ENCODE peak calls at places on chromosome 22, in five cellular contexts. D is left ventricle myocardium inferior, M is OCI-LY7, V is lower leg skin, P is lower lobe of right lung. I is an unnamed sample.

GRCh38 chr22:27213766-27214581 is 556.6 kb downstream of the MIAT start:
- DNase-seq in D (peak; percentile 77), M (no peak), V (peak; percentile 86), P (no peak), I (no peak)

GRCh38 chr22:20867179-20868099 is 8.6 kb downstream of the SNAP29 start:
- DNase-seq in D (peak; percentile 20), M (peak; percentile 10), V (no peak), P (no peak), I (no peak)

GRCh38 chr22:47568700-47569099 is 806.2 kb downstream of the TBC1D22A start:
- DNase-seq in D (no peak), M (no peak), V (peak; percentile 53), P (no peak), I (no peak)

GRCh38 chr22:47850644-47851151 is 1088.2 kb downstream of the TBC1D22A start:
- DNase-seq in D (no peak), M (no peak), V (no peak), P (no peak), I (peak; percentile 2)

GRCh38 chr22:29145321-29146072 is 60.2 kb upstream of the EMID1 start:
- DNase-seq in D (no peak), M (no peak), V (peak; percentile 82), P (no peak), I (no peak)

GRCh38 chr22:29979645-29980303 is 96.8 kb downstream of the MTMR3 start:
- DNase-seq in D (no peak), M (no peak), V (no peak), P (no peak), I (no peak)

GRCh38 chr22:19480173-19480568 is 451 bp downstream of the CDC45 start:
- DNase-seq in D (no peak), M (peak; percentile 31), V (no peak), P (no peak), I (no peak)

GRCh38 chr22:50576070-50576469 is 2.2 kb downstream of the CPT1B start:
- DNase-seq in D (no peak), M (no peak), V (no peak), P (no peak), I (no peak)

GRCh38 chr22:26174280-26174679 is 5.0 kb downstream of the SEZ6L start:
- DNase-seq in D (no peak), M (no peak), V (no peak), P (no peak), I (no peak)

GRCh38 chr22:24559471-24559870 is 3.7 kb downstream of the SNRPD3 start:
- DNase-seq in D (no peak), M (peak; percentile 56), V (no peak), P (no peak), I (no peak)

GRCh38 chr22:24554316-24555159 is at the start of gene GUCD1:
- DNase-seq in D (peak; percentile 22), M (peak; percentile 50), V (no peak), P (peak; percentile 54), I (peak; percentile 21)

GRCh38 chr22:24553597-24554315 is 1.2 kb downstream of the GUCD1 start:
- DNase-seq in D (peak; percentile 56), M (peak; percentile 29), V (no peak), P (no peak), I (peak; percentile 8)

GRCh38 chr22:24555160-24555495 is 190 bp upstream of the GUCD1 start:
- DNase-seq in D (peak; percentile 100), M (peak; percentile 99), V (peak; percentile 100), P (peak; percentile 100), I (peak; percentile 98)

DNA sequence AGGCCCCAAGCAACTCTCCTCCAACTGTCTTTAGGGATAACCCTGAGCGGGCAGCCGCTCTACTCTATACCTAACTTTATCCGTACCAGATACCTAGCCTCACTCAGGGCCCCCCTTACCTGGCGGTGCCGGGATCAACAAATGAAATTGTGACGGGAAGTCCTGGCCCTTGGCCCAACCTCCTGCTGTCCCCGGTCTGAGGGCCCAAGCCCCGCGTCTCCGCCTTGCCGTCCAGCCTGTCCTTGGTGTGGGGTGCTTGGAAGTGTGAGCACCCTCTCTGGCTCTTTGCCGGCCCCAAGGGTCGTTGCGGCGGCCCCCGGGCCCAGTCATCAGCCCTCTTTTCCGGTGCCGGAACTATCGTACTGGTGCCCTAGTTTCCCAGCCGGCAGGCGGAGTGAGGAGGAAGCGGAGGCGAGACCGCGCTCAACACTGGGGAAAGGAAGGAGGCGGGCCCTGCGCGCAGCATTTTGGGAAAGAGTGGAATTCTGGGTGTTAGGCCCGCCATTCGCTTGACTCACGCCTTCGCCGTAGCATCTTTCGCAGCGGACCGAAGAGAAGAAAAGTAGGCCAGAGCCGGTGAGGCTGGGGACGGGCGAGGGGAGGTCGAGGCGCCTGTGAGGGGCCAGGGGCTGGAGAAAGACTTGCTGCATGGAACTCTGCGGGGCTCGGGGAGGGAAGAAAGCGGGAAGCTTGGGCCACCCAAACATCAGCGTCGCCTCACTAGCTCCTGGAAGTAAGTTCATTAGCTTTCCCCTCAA is at the start of gene SNRPD3:
- DNase-seq in D (peak; percentile 94), M (peak; percentile 93), V (peak; percentile 99), P (peak; percentile 95), I (peak; percentile 79)
- TF ChIP-seq CTCF in D (peak; percentile 54), M (no peak), V (no peak), P (peak; percentile 23), I (no peak)

DNA sequence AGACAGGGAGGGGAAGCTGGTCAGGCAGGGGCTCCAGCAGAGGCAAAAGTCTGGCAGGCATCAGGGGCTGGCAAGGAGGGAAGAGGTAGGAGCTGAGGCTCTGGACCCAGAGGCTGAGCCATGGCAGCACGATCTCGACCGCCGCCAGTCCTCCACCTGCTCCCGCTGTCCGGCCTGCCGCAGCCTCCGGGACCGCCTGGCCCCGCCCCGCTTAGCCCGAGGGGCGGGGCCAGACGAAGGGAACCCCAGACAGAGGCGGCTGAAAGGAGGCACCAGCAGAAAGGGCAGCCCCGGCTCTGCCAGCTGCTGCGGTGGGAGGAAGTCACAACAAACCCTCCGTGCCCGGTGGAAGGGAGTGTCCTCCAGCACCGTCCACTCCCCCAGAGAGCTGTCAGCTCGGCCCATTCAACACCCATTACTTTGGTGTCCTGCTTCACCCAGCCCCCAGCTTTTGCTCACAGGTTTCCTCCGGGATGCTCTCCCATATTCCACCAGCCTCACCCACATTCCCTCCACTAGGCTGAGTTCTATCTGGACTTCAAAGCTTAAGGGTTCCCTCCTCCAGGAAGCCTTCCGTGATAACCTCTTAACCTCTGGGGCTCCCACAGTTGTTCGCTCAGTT is at the start of gene MFNG:
- DNase-seq in D (peak; percentile 70), M (peak; percentile 91), V (peak; percentile 92), P (peak; percentile 90), I (peak; percentile 63)
- TF ChIP-seq CTCF in D (no peak), M (no peak), V (no peak), P (no peak), I (no peak)

DNA sequence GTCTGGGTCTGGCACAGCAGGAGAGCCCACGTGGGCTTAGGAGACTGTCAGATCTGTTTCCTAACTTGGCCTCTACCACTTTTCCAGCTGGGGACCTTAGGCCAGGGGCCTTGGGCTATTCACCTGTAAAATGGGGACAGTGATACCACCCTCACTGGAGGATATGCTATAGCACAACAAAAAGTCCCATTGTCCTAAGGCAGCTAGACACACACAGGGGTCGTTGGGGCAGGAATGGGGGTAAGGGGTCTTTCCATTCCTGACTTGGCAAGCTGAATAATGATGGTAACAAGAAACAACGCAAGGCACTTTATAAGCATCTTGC is 2.6 kb upstream of the SH3BP1 start:
- DNase-seq in D (no peak), M (no peak), V (no peak), P (no peak), I (no peak)
- TF ChIP-seq CTCF in D (no peak), M (no peak), V (no peak), P (no peak), I (no peak)

GRCh38 chr22:49101225-49101624 is 726.4 kb downstream of the BRD1 start:
- DNase-seq in D (no peak), M (no peak), V (no peak), P (no peak), I (no peak)

GRCh38 chr22:49100764-49101163 is 726.9 kb downstream of the BRD1 start:
- DNase-seq in D (no peak), M (no peak), V (no peak), P (no peak), I (no peak)

GRCh38 chr22:49099496-49100124 is 728.1 kb downstream of the BRD1 start:
- DNase-seq in D (no peak), M (no peak), V (no peak), P (no peak), I (no peak)

GRCh38 chr22:49099089-49099488 is 728.6 kb downstream of the BRD1 start:
- DNase-seq in D (no peak), M (no peak), V (no peak), P (no peak), I (no peak)

DNA sequence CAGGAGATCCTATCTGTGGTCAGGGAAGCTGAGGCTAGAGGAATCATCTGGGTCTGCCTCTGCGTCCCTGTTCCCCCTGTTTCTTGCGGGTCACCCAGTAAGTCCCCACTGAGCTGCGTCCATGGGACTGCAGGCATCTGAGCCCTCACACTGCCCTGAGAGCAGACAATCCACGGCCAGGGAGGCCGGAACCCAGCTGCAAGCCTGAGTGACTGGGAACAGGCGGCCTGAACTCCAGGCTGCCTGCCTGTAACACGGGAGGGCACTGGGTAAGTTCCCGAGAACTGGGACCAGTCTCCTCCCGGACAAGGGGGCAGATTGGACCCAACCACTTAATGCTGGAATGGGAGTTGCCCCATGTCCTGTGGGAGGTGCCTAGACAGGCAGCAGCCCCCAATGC is 727.4 kb downstream of the BRD1 start:
- DNase-seq in D (no peak), M (no peak), V (no peak), P (no peak), I (no peak)
- TF ChIP-seq CTCF in D (no peak), M (no peak), V (no peak), P (no peak), I (no peak)

DNA sequence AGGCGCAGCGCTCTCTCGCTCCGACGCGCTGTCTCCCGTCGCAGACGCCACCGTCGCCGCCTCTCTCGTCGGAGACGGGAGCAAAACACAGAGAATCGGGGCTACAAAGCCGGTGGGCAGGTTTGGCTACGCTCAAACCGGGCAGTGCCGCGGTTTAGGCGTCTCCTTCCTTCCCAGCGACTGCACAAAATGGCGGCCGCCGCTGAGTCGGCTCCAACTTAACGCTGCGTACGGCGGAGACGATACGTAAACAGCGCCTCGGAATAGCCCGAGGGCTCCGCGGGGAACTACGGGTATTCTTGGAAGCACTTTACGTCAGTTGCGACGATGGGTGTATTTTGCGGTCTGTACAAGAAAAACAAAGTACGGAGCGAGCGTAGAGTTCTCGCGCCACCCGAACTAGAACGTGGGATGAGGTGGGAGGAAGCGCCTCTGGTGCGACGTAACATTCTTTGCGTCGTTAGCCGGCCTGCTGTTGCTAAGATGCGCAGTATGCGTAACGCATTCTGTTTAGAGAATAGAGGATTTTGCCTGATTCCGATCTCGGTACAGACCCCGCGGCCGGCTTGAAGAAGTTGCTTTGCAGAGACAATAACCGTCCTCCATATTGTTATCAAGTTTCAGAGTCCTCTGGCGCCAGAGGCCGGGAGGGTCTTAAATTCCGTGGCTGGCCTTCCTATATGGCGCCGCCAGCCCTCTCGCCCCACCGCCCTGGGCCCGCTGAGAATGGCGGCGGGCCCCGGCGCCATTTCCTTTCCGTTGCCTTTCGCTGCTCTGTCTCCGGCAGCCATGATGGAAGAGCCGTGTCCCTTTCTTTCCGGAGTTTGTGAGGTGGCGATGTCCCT is at the start of gene DDX17:
- DNase-seq in D (peak; percentile 90), M (peak; percentile 99), V (peak; percentile 99), P (peak; percentile 95), I (peak; percentile 89)
- TF ChIP-seq CTCF in D (no peak), M (no peak), V (no peak), P (peak; percentile 11), I (no peak)

I was measured in RWPE1.